ENCODE peak calls at places on chromosomes 12 and 14, in nine cellular contexts. U, I, S, E, Y, V, O, F and N are unnamed samples.

GRCh38 chr14:96195441-96196081 is 9.1 kb upstream of the BDKRB2 start:
- DNase-seq in I (no peak), U (no peak), Y (no peak), E (no peak), F (no peak), O (no peak), V (no peak), S (no peak), N (no peak)

GRCh38 chr12:78703820-78704525 is 160.6 kb upstream of the SYT1 start:
- DNase-seq in E (peak; percentile 80), O (no peak), I (no peak), U (no peak), F (no peak), S (no peak), Y (no peak), V (peak; percentile 92), N (no peak)

GRCh38 chr14:29085546-29085945 is 319.0 kb downstream of the FOXG1 start:
- DNase-seq in S (no peak), F (no peak), O (no peak), I (no peak), Y (no peak), V (peak; percentile 32), U (no peak), E (no peak), N (no peak)

GRCh38 chr12:89064151-89064550 is 288.1 kb downstream of the DUSP6 start:
- DNase-seq in O (no peak), F (no peak), V (no peak), E (no peak), I (no peak), U (no peak), S (no peak), Y (no peak), N (no peak)

GRCh38 chr12:6782119-6782518 is 7.2 kb upstream of the CD4 start:
- DNase-seq in Y (no peak), V (no peak), S (no peak), O (no peak), I (no peak), U (no peak), F (no peak), E (no peak), N (no peak)

GRCh38 chr14:106436310-106436905 is 910.0 kb downstream of the TMEM121 start:
- DNase-seq in O (peak; percentile 65), V (peak; percentile 14), I (peak; percentile 66), F (peak; percentile 61), U (peak; percentile 84), Y (peak; percentile 45), S (peak; percentile 54), E (no peak), N (peak; percentile 78)

GRCh38 chr12:51717325-51717925 is 126.4 kb downstream of the SCN8A start:
- DNase-seq in Y (no peak), U (peak; percentile 9), F (no peak), V (no peak), S (no peak), I (no peak), E (no peak), O (no peak), N (no peak)

GRCh38 chr12:104508752-104509446 is 52.2 kb downstream of the CHST11 start:
- DNase-seq in F (no peak), S (no peak), V (no peak), O (no peak), E (no peak), U (no peak), I (no peak), Y (no peak), N (no peak)

GRCh38 chr14:54174437-54174836 is 217.8 kb upstream of the BMP4 start:
- DNase-seq in U (no peak), V (no peak), Y (no peak), O (no peak), S (no peak), E (no peak), F (no peak), I (no peak), N (no peak)

GRCh38 chr12:56462565-56462964 is 5.8 kb upstream of the SPRYD4 start:
- DNase-seq in I (no peak), O (no peak), V (no peak), U (no peak), Y (no peak), S (no peak), E (no peak), F (no peak), N (no peak)

GRCh38 chr12:121017966-121018491 is 1.7 kb upstream of the C12orf43 start:
- DNase-seq in O (no peak), V (no peak), I (no peak), S (peak; percentile 38), F (no peak), U (no peak), Y (no peak), E (no peak), N (no peak)

GRCh38 chr14:94505641-94506040 is 3.6 kb downstream of the SERPINA12 start:
- DNase-seq in F (no peak), V (no peak), U (no peak), O (no peak), E (no peak), I (no peak), S (no peak), Y (no peak), N (no peak)

GRCh38 chr12:42823679-42824078 is 234.1 kb upstream of the PRICKLE1 start:
- DNase-seq in U (no peak), F (no peak), I (no peak), V (no peak), E (no peak), O (no peak), Y (no peak), S (no peak), N (no peak)

GRCh38 chr14:95500772-95501401 is 15.6 kb downstream of the SYNE3 start:
- DNase-seq in U (no peak), Y (no peak), E (no peak), I (no peak), O (no peak), S (no peak), F (no peak), V (peak; percentile 89), N (no peak)

GRCh38 chr12:128025856-128026255 is 241.1 kb upstream of the TMEM132C start:
- DNase-seq in O (no peak), S (no peak), I (no peak), U (no peak), E (no peak), Y (no peak), F (no peak), V (no peak), N (no peak)

GRCh38 chr12:27343255-27344000 is 10.8 kb downstream of the BMAL2 start:
- DNase-seq in O (no peak), E (peak; percentile 72), S (no peak), Y (no peak), F (no peak), U (no peak), I (no peak), V (peak; percentile 95), N (no peak)

GRCh38 chr14:96067985-96068930 is 29.1 kb downstream of the C14orf132 start:
- DNase-seq in I (no peak), V (no peak), F (no peak), E (no peak), S (no peak), U (no peak), O (no peak), Y (no peak), N (no peak)